ENCODE peak calls at places on chromosomes 2 and 18, in ten cellular contexts. C, L, Y, M, Q, E, W, H, A and R are unnamed samples.

GRCh38 chr2:133718688-133719201 is 150.5 kb upstream of the NCKAP5 start:
- DNase-seq in C (no peak), E (peak; percentile 26), L (peak; percentile 13), A (no peak), M (peak; percentile 65), W (no peak), Y (peak; percentile 88), H (no peak), Q (no peak), R (peak; percentile 93)

GRCh38 chr2:37669500-37669899 is 1.9 kb downstream of the CDC42EP3 start:
- DNase-seq in E (no peak), A (no peak), W (no peak), L (no peak), Q (no peak), Y (no peak), H (no peak), C (no peak), M (no peak), R (no peak)

GRCh38 chr18:44342167-44342566 is 338.5 kb upstream of the SETBP1 start:
- DNase-seq in Y (peak; percentile 34), H (no peak), C (no peak), W (no peak), Q (no peak), E (no peak), M (no peak), A (no peak), L (no peak), R (no peak)

GRCh38 chr2:43218550-43219382 is 7.6 kb downstream of the ZFP36L2 start:
- DNase-seq in C (no peak), H (peak; percentile 54), M (no peak), Q (no peak), Y (peak; percentile 30), L (peak; percentile 73), E (no peak), W (no peak), A (peak; percentile 87), R (no peak)

GRCh38 chr2:45168731-45169338 is 159.6 kb upstream of the SIX2 start:
- DNase-seq in H (no peak), W (peak; percentile 53), A (no peak), Y (peak; percentile 12), E (no peak), C (no peak), M (no peak), Q (no peak), L (peak; percentile 46), R (no peak)

GRCh38 chr2:105373895-105374401 is 24.9 kb downstream of the FHL2 start:
- DNase-seq in Q (no peak), E (no peak), Y (no peak), H (no peak), A (no peak), M (no peak), C (no peak), W (no peak), L (no peak), R (no peak)

GRCh38 chr2:110677080-110677479 is 783 bp downstream of the BUB1 start:
- DNase-seq in W (no peak), C (no peak), H (peak; percentile 41), A (no peak), L (no peak), M (no peak), Q (no peak), Y (no peak), E (no peak), R (no peak)

GRCh38 chr2:105885456-105885855 is 140.7 kb downstream of the NCK2 start:
- DNase-seq in A (no peak), L (no peak), E (no peak), H (no peak), M (no peak), W (no peak), C (no peak), Y (no peak), Q (no peak), R (no peak)

GRCh38 chr2:68745006-68745405 is 10.4 kb downstream of the ARHGAP25 start:
- DNase-seq in A (no peak), Y (no peak), W (no peak), Q (no peak), M (no peak), L (no peak), C (no peak), E (no peak), H (no peak), R (no peak)

GRCh38 chr2:106977707-106978106 is 91.7 kb upstream of the ST6GAL2 start:
- DNase-seq in Q (no peak), Y (peak; percentile 68), E (no peak), M (peak; percentile 67), W (no peak), C (no peak), H (no peak), L (no peak), A (no peak), R (no peak)

GRCh38 chr18:75208055-75208835 is 694 bp downstream of the PTGR3 start:
- DNase-seq in W (no peak), M (no peak), H (peak; percentile 53), L (peak; percentile 47), Q (no peak), E (peak; percentile 51), Y (peak; percentile 46), A (no peak), C (peak; percentile 38), R (no peak)

GRCh38 chr2:200373196-200373595 is 66.7 kb downstream of the SPATS2L start:
- DNase-seq in A (no peak), M (no peak), L (no peak), C (no peak), E (no peak), H (no peak), Q (no peak), W (no peak), Y (no peak), R (no peak)

GRCh38 chr2:238174701-238175100 is 15.9 kb downstream of the ERFE start:
- DNase-seq in Y (no peak), W (no peak), A (no peak), M (no peak), L (no peak), C (no peak), H (no peak), E (no peak), Q (no peak), R (no peak)

GRCh38 chr2:216665240-216665639 is 30.1 kb downstream of the IGFBP5 start:
- DNase-seq in Q (no peak), A (no peak), Y (no peak), L (no peak), M (peak; percentile 29), W (no peak), E (no peak), H (no peak), C (no peak), R (no peak)

GRCh38 chr2:47534179-47534919 is 131.4 kb downstream of the MSH2 start:
- DNase-seq in M (peak; percentile 81), L (peak; percentile 26), W (peak; percentile 25), Y (peak; percentile 84), E (no peak), H (no peak), Q (no peak), C (no peak), A (no peak), R (peak; percentile 53)

GRCh38 chr2:54928719-54929118 is 121.5 kb downstream of the RTN4 start:
- DNase-seq in A (no peak), W (no peak), L (no peak), E (no peak), M (no peak), Q (no peak), C (no peak), H (no peak), Y (no peak), R (no peak)